ENCODE peak calls at places on chromosomes 13 and 19, in nine cellular contexts. T is ascending aorta, S is mammary epithelial cell, A is right cardiac atrium, B is body of pancreas, V is keratinocyte, Z is HCT116, C is transverse colon, D is RWPE1. L is an unnamed sample.
A peak's percentile ranks its signal among the peaks of the same experiment; 100 is the strongest.

GRCh38 chr19:44685877-44686276 is 13.1 kb upstream of the CEACAM16 start:
- DNase-seq in T (no peak), S (no peak), A (peak; percentile 51), B (no peak), V (no peak), Z (no peak), C (no peak), D (no peak), L (no peak)

GRCh38 chr19:30227661-30228112 is 144.5 kb upstream of the ZNF536 start:
- DNase-seq in T (no peak), S (peak; percentile 42), A (peak; percentile 84), B (peak; percentile 58), V (no peak), Z (peak; percentile 13), C (peak; percentile 57), D (peak; percentile 52), L (no peak)

GRCh38 chr19:44570984-44571684 is 41.7 kb upstream of the CEACAM20 start:
- DNase-seq in T (peak; percentile 77), S (peak; percentile 55), A (no peak), B (peak; percentile 78), V (no peak), Z (peak; percentile 76), C (peak; percentile 67), D (peak; percentile 54), L (no peak)

GRCh38 chr19:29491995-29492577 is 33.7 kb upstream of the VSTM2B start:
- DNase-seq in T (no peak), S (no peak), A (no peak), B (no peak), V (no peak), Z (no peak), C (no peak), D (no peak), L (no peak)

GRCh38 chr13:43785681-43786471 is 896 bp downstream of the ENOX1 start:
- DNase-seq in T (peak; percentile 80), S (peak; percentile 56), A (peak; percentile 94), B (peak; percentile 71), V (no peak), Z (no peak), C (peak; percentile 69), D (peak; percentile 78), L (no peak)

GRCh38 chr19:56668676-56669075 is 2.9 kb downstream of the ZNF835 start:
- DNase-seq in T (peak; percentile 37), S (no peak), A (no peak), B (no peak), V (no peak), Z (no peak), C (no peak), D (no peak), L (no peak)

GRCh38 chr13:53237696-53238095 is 209.1 kb downstream of the OLFM4 start:
- DNase-seq in T (no peak), S (no peak), A (no peak), B (no peak), V (no peak), Z (no peak), C (no peak), D (no peak), L (no peak)

GRCh38 chr13:52447815-52448552 is 2.5 kb downstream of the VPS36 start:
- DNase-seq in T (no peak), S (peak; percentile 24), A (no peak), B (no peak), V (no peak), Z (no peak), C (no peak), D (no peak), L (no peak)

GRCh38 chr13:114313061-114313860 is 1.0 kb upstream of the CHAMP1 start:
- DNase-seq in T (no peak), S (no peak), A (peak; percentile 64), B (no peak), V (no peak), Z (no peak), C (peak; percentile 16), D (no peak), L (no peak)

GRCh38 chr13:91813255-91813654 is 414.8 kb downstream of the GPC5 start:
- DNase-seq in T (no peak), S (no peak), A (no peak), B (no peak), V (no peak), Z (no peak), C (no peak), D (no peak), L (no peak)

GRCh38 chr19:2616741-2617392 is 85.6 kb downstream of the GNG7 start:
- DNase-seq in T (no peak), S (no peak), A (peak; percentile 62), B (no peak), V (no peak), Z (no peak), C (peak; percentile 50), D (no peak), L (no peak)

GRCh38 chr19:17576758-17577532 is 21.5 kb downstream of the COLGALT1 start:
- DNase-seq in T (no peak), S (peak; percentile 5), A (peak; percentile 84), B (no peak), V (peak; percentile 53), Z (peak; percentile 87), C (peak; percentile 84), D (peak; percentile 85), L (no peak)

GRCh38 chr13:101623469-101624209 is 171.2 kb downstream of the ITGBL1 start:
- DNase-seq in T (no peak), S (no peak), A (no peak), B (no peak), V (no peak), Z (no peak), C (no peak), D (peak; percentile 16), L (no peak)

GRCh38 chr13:89457977-89458376 is 1786.8 kb downstream of the SLITRK5 start:
- DNase-seq in T (no peak), S (peak; percentile 91), A (no peak), B (no peak), V (peak; percentile 88), Z (no peak), C (no peak), D (peak; percentile 63), L (peak; percentile 62)

GRCh38 chr13:82088781-82089180 is 1747.9 kb upstream of the SPRY2 start:
- DNase-seq in T (no peak), S (no peak), A (no peak), B (no peak), V (no peak), Z (no peak), C (no peak), D (no peak), L (no peak)

GRCh38 chr13:44237276-44237767 is 136.3 kb upstream of the SERP2 start:
- DNase-seq in T (peak; percentile 92), S (peak; percentile 89), A (peak; percentile 81), B (peak; percentile 51), V (no peak), Z (no peak), C (peak; percentile 47), D (peak; percentile 71), L (peak; percentile 77)

GRCh38 chr13:80217614-80218456 is 123.1 kb downstream of the SPRY2 start:
- DNase-seq in T (no peak), S (no peak), A (no peak), B (no peak), V (no peak), Z (no peak), C (no peak), D (no peak), L (no peak)

GRCh38 chr19:7605490-7606222 is 10.0 kb downstream of the CAMSAP3 start:
- DNase-seq in T (no peak), S (peak; percentile 16), A (peak; percentile 26), B (no peak), V (no peak), Z (peak; percentile 79), C (no peak), D (no peak), L (no peak)

GRCh38 chr13:40269086-40269485 is 397.4 kb downstream of the FOXO1 start:
- DNase-seq in T (no peak), S (no peak), A (no peak), B (peak; percentile 19), V (no peak), Z (no peak), C (no peak), D (no peak), L (no peak)
- H3K27ac ChIP-seq in T (no peak overlapping the region), S (no peak overlapping the region), A (no peak overlapping the region), B (no peak overlapping the region), V (no peak overlapping the region), Z (no peak overlapping the region), C (no peak overlapping the region), D (no peak overlapping the region), L (no peak overlapping the region)

GRCh38 chr19:12034196-12034595 is 1.3 kb downstream of the ZNF433 start:
- DNase-seq in T (no peak), S (no peak), A (no peak), B (peak; percentile 52), V (no peak), Z (no peak), C (no peak), D (no peak), L (no peak)

GRCh38 chr19:12035220-12036172 is at the start of gene ZNF433:
- DNase-seq in T (peak; percentile 97), S (peak; percentile 90), A (peak; percentile 98), B (peak; percentile 99), V (peak; percentile 28), Z (no peak), C (peak; percentile 96), D (peak; percentile 98), L (peak; percentile 50)

GRCh38 chr19:12034610-12035009 is 869 bp downstream of the ZNF433 start:
- DNase-seq in T (no peak), S (no peak), A (no peak), B (no peak), V (no peak), Z (no peak), C (no peak), D (peak; percentile 18), L (no peak)
- H3K27ac ChIP-seq in T (peak overlapping the region; percentile 84), S (no peak overlapping the region), A (no peak overlapping the region), B (peak overlapping the region; percentile 89), V (no peak overlapping the region), Z (no peak overlapping the region), C (no peak overlapping the region), D (peak overlapping the region; percentile 65), L (no peak overlapping the region)

GRCh38 chr13:112968910-112969691 is at the start of gene MCF2L:
- DNase-seq in T (no peak), S (no peak), A (peak; percentile 73), B (peak; percentile 66), V (no peak), Z (no peak), C (peak; percentile 55), D (no peak), L (no peak)
- H3K27ac ChIP-seq in T (no peak within 1 kb of the TSS), S (no peak within 1 kb of the TSS), A (peak within 1 kb of the TSS; percentile 48), B (peak within 1 kb of the TSS; percentile 94), V (no peak within 1 kb of the TSS), Z (no peak within 1 kb of the TSS), C (peak within 1 kb of the TSS; percentile 69), D (no peak within 1 kb of the TSS), L (no peak within 1 kb of the TSS)

DNA sequence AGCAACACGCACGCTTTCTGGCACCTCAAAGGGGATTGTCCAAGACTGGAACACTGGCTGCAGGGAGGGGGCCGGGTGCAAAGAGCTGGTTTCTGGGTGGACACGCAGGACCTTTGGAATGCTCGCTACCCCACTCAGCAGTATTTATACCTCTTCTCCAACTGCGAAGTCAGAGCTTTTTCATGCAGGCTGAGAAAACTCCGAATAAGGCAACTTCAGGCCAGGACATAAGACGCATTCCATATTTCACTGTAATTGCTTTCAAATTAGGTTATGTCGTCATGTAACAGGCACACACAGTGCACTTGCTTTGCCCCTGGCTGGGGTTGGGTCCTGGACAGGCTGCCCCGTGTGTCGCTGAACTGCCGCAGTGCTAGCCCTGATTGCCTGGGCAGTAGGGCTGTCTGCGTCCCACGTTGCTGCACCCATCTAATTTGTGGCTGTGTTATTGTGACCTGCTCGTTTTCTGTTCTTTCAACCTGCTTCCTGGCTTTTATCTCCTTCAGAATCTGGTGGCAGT is 44.5 kb downstream of the ACTN4 start:
- DNase-seq in T (peak; percentile 97), S (peak; percentile 94), A (peak; percentile 76), B (peak; percentile 74), V (no peak), Z (peak; percentile 78), C (peak; percentile 64), D (peak; percentile 62), L (no peak)
- H3K27ac ChIP-seq in T (peak overlapping the region; percentile 98), S (peak overlapping the region; percentile 99), A (peak overlapping the region; percentile 90), B (peak overlapping the region; percentile 89), V (peak overlapping the region; percentile 100), Z (peak overlapping the region; percentile 96), C (peak overlapping the region; percentile 87), D (peak overlapping the region; percentile 87), L (peak overlapping the region; percentile 100)